ENCODE peak calls at places on chromosomes 3 and 15, in six cellular contexts. One of them, this sample, is unnamed.

GRCh38 chr3:114624047-114624445 is 330.2 kb downstream of the TIGIT start:
- DNase-seq in uterus: peak
- DNase-seq in stomach: no peak
- DNase-seq in breast epithelium: no peak
- DNase-seq in thoracic aorta: peak
- DNase-seq in tibial artery: peak
- DNase-seq in this sample: peak

GRCh38 chr3:21859124-21859781 is 108.2 kb upstream of the ZNF385D start:
- DNase-seq in stomach: no peak
- DNase-seq in breast epithelium: no peak
- DNase-seq in thoracic aorta: no peak
- DNase-seq in uterus: no peak
- DNase-seq in tibial artery: no peak
- DNase-seq in this sample: no peak

GRCh38 chr15:58065011-58065444 is 483 bp downstream of the ALDH1A2 start:
- DNase-seq in uterus: peak
- DNase-seq in thoracic aorta: no peak
- DNase-seq in stomach: no peak
- DNase-seq in breast epithelium: peak
- DNase-seq in tibial artery: no peak
- DNase-seq in this sample: peak

GRCh38 chr15:101442272-101442671 is 47.2 kb downstream of the PCSK6 start:
- DNase-seq in tibial artery: no peak
- DNase-seq in breast epithelium: no peak
- DNase-seq in stomach: peak
- DNase-seq in uterus: no peak
- DNase-seq in thoracic aorta: no peak
- DNase-seq in this sample: no peak

GRCh38 chr15:72074335-72075060 is 43.5 kb downstream of the MYO9A start:
- DNase-seq in breast epithelium: no peak
- DNase-seq in thoracic aorta: no peak
- DNase-seq in uterus: no peak
- DNase-seq in stomach: no peak
- DNase-seq in tibial artery: no peak
- DNase-seq in this sample: no peak

GRCh38 chr15:31824009-31824408 is 206.3 kb upstream of the CHRNA7 start:
- DNase-seq in stomach: no peak
- DNase-seq in thoracic aorta: no peak
- DNase-seq in breast epithelium: no peak
- DNase-seq in tibial artery: peak
- DNase-seq in uterus: no peak
- DNase-seq in this sample: no peak

GRCh38 chr3:156674911-156675743 is 737 bp downstream of the TIPARP start:
- DNase-seq in stomach: peak
- DNase-seq in uterus: peak
- DNase-seq in thoracic aorta: peak
- DNase-seq in tibial artery: peak
- DNase-seq in breast epithelium: peak
- DNase-seq in this sample: peak

GRCh38 chr3:152038491-152038890 is 165.0 kb downstream of the SUCNR1 start:
- DNase-seq in breast epithelium: no peak
- DNase-seq in tibial artery: no peak
- DNase-seq in stomach: no peak
- DNase-seq in thoracic aorta: no peak
- DNase-seq in uterus: no peak
- DNase-seq in this sample: no peak

GRCh38 chr3:78641703-78642102 is 1126.1 kb downstream of the ROBO1 start:
- DNase-seq in tibial artery: no peak
- DNase-seq in uterus: no peak
- DNase-seq in stomach: no peak
- DNase-seq in thoracic aorta: no peak
- DNase-seq in breast epithelium: no peak
- DNase-seq in this sample: no peak

GRCh38 chr15:50247819-50248650 is 17.5 kb downstream of the HDC start:
- DNase-seq in breast epithelium: no peak
- DNase-seq in thoracic aorta: no peak
- DNase-seq in stomach: peak
- DNase-seq in tibial artery: no peak
- DNase-seq in uterus: no peak
- DNase-seq in this sample: no peak

GRCh38 chr3:156483961-156484787 is 70.7 kb downstream of the SSR3 start:
- DNase-seq in tibial artery: no peak
- DNase-seq in uterus: peak
- DNase-seq in stomach: no peak
- DNase-seq in thoracic aorta: no peak
- DNase-seq in breast epithelium: no peak
- DNase-seq in this sample: no peak

GRCh38 chr3:117463276-117463675 is 753.7 kb downstream of the TUSC7 start:
- DNase-seq in breast epithelium: no peak
- DNase-seq in thoracic aorta: no peak
- DNase-seq in tibial artery: no peak
- DNase-seq in uterus: no peak
- DNase-seq in stomach: no peak
- DNase-seq in this sample: no peak

GRCh38 chr15:101614761-101615160 is 37.4 kb downstream of the TM2D3 start:
- DNase-seq in tibial artery: no peak
- DNase-seq in thoracic aorta: no peak
- DNase-seq in stomach: no peak
- DNase-seq in uterus: no peak
- DNase-seq in breast epithelium: no peak
- DNase-seq in this sample: no peak

GRCh38 chr15:78875107-78875914 is 2.6 kb downstream of the MORF4L1 start:
- DNase-seq in uterus: no peak
- DNase-seq in breast epithelium: no peak
- DNase-seq in tibial artery: no peak
- DNase-seq in stomach: no peak
- DNase-seq in thoracic aorta: no peak
- DNase-seq in this sample: no peak

GRCh38 chr3:115512565-115513410 is 110.5 kb upstream of the GAP43 start:
- DNase-seq in stomach: no peak
- DNase-seq in breast epithelium: no peak
- DNase-seq in tibial artery: no peak
- DNase-seq in thoracic aorta: no peak
- DNase-seq in uterus: peak
- DNase-seq in this sample: no peak

GRCh38 chr15:50798684-50799083 is 33.2 kb upstream of the SPPL2A start:
- DNase-seq in stomach: no peak
- DNase-seq in tibial artery: no peak
- DNase-seq in thoracic aorta: no peak
- DNase-seq in breast epithelium: no peak
- DNase-seq in uterus: no peak
- DNase-seq in this sample: no peak

DNA sequence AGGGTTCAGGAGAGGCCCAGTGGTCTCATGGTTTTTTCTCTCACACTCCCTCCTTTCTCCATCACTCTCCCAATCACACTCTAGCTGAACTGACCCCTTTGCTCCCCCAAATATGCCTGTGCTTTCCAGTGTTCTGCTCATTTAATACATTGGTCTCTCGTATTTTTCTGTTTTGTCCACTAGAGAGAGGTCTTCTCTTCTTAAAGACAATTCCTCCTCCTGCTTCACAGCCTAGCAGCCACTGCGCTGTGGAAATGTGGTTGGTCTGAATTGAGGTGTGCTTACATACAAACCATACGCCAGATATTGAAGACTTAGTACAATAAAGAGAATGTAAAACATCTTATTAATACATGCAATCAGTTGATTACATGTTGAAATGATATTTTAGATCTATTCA is 60.6 kb upstream of the XCR1 start:
- DNase-seq in uterus: no peak
- DNase-seq in tibial artery: no peak
- DNase-seq in thoracic aorta: no peak
- DNase-seq in stomach: no peak
- DNase-seq in breast epithelium: no peak
- DNase-seq in this sample: no peak
- TF ChIP-seq CTCF in uterus: no peak
- TF ChIP-seq CTCF in tibial artery: peak
- TF ChIP-seq CTCF in thoracic aorta: no peak
- TF ChIP-seq CTCF in stomach: no peak
- TF ChIP-seq CTCF in breast epithelium: no peak
- TF ChIP-seq CTCF in this sample: peak

GRCh38 chr3:150127011-150127490 is 156.4 kb upstream of the PFN2 start:
- DNase-seq in stomach: no peak
- DNase-seq in uterus: no peak
- DNase-seq in thoracic aorta: no peak
- DNase-seq in breast epithelium: no peak
- DNase-seq in tibial artery: no peak
- DNase-seq in this sample: no peak

GRCh38 chr3:150124142-150124541 is 153.4 kb upstream of the PFN2 start:
- DNase-seq in breast epithelium: no peak
- DNase-seq in tibial artery: no peak
- DNase-seq in thoracic aorta: no peak
- DNase-seq in stomach: no peak
- DNase-seq in uterus: no peak
- DNase-seq in this sample: no peak

GRCh38 chr3:150130404-150131100 is 159.9 kb upstream of the PFN2 start:
- DNase-seq in stomach: no peak
- DNase-seq in thoracic aorta: no peak
- DNase-seq in tibial artery: no peak
- DNase-seq in breast epithelium: no peak
- DNase-seq in uterus: no peak
- DNase-seq in this sample: no peak

GRCh38 chr3:150129181-150129580 is 158.5 kb upstream of the PFN2 start:
- DNase-seq in thoracic aorta: no peak
- DNase-seq in stomach: no peak
- DNase-seq in tibial artery: no peak
- DNase-seq in breast epithelium: no peak
- DNase-seq in uterus: no peak
- DNase-seq in this sample: no peak

GRCh38 chr3:150128126-150128525 is 157.4 kb upstream of the PFN2 start:
- DNase-seq in thoracic aorta: no peak
- DNase-seq in tibial artery: no peak
- DNase-seq in uterus: no peak
- DNase-seq in stomach: no peak
- DNase-seq in breast epithelium: no peak
- DNase-seq in this sample: no peak
- H3K4me3 ChIP-seq in thoracic aorta: no peak
- H3K4me3 ChIP-seq in tibial artery: no peak
- H3K4me3 ChIP-seq in uterus: no peak
- H3K4me3 ChIP-seq in stomach: no peak
- H3K4me3 ChIP-seq in breast epithelium: no peak
- H3K4me3 ChIP-seq in this sample: no peak

GRCh38 chr3:138399766-138400165 is 34.6 kb upstream of the ESYT3 start:
- DNase-seq in thoracic aorta: no peak
- DNase-seq in uterus: no peak
- DNase-seq in tibial artery: peak
- DNase-seq in stomach: no peak
- DNase-seq in breast epithelium: no peak
- DNase-seq in this sample: no peak

GRCh38 chr3:138401834-138402233 is 32.6 kb upstream of the ESYT3 start:
- DNase-seq in tibial artery: no peak
- DNase-seq in thoracic aorta: no peak
- DNase-seq in uterus: no peak
- DNase-seq in stomach: no peak
- DNase-seq in breast epithelium: no peak
- DNase-seq in this sample: no peak

GRCh38 chr3:138397983-138398382 is 36.4 kb upstream of the ESYT3 start:
- DNase-seq in uterus: no peak
- DNase-seq in thoracic aorta: no peak
- DNase-seq in breast epithelium: no peak
- DNase-seq in tibial artery: no peak
- DNase-seq in stomach: no peak
- DNase-seq in this sample: no peak

GRCh38 chr3:138398791-138399575 is 35.4 kb upstream of the ESYT3 start:
- DNase-seq in breast epithelium: no peak
- DNase-seq in uterus: no peak
- DNase-seq in tibial artery: no peak
- DNase-seq in thoracic aorta: no peak
- DNase-seq in stomach: no peak
- DNase-seq in this sample: no peak

DNA sequence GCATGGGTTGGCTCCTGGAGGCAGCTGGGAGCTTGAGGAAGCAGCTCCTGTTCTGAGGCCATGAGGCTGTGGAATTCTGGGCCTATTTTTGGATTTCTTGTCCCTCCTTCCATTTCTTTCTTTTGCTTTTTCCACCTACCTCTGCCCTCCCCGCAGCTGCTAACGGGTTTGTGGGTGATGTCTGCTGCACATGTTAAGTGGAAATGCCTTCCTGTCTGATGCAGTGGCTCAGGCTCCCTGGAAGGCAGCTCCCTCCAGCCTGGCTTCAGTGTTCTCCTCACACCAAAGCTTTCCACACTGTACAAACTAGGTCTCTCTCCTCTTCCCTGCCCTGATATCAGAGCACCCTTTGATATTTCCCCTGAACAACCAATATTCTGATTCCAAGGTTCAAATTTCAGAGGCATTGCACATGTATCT is 33.8 kb upstream of the ESYT3 start:
- DNase-seq in uterus: no peak
- DNase-seq in breast epithelium: no peak
- DNase-seq in stomach: no peak
- DNase-seq in thoracic aorta: no peak
- DNase-seq in tibial artery: peak
- DNase-seq in this sample: no peak
- TF ChIP-seq CTCF in uterus: no peak
- TF ChIP-seq CTCF in breast epithelium: no peak
- TF ChIP-seq CTCF in stomach: no peak
- TF ChIP-seq CTCF in thoracic aorta: no peak
- TF ChIP-seq CTCF in tibial artery: no peak
- TF ChIP-seq CTCF in this sample: no peak

DNA sequence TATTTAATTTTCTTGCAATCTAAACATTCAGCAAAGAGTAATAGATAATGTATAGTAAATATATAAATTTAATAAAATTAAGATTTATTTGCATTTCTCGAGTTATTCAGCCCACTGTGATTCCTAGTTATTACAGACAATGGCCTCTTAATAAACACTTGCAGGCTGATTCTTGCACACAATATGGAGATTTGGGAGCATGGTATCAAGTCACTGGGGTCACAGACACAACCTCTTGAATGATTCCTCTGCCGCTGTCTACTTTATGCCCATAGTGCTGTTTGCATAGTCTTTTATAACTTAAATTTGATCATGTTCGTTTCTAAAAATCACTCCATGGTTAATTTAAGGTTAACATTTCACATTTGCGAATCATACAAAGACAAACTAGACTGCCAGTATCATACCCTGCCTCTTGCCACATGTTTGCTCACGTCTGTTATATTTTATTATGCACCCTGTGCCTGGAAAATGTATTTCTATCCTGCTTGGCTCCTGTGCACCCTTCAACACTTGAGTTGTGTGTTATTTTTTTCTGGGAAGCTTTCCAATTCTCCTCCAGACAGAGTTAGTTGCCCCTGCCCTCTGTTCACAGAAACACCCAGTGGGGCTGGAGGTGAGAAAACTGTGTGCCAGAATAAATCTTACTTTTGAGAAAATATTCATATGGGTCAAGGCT is 206.3 kb upstream of the ROBO1 start:
- DNase-seq in thoracic aorta: no peak
- DNase-seq in tibial artery: no peak
- DNase-seq in breast epithelium: no peak
- DNase-seq in uterus: no peak
- DNase-seq in stomach: no peak
- DNase-seq in this sample: no peak
- H3K4me3 ChIP-seq in thoracic aorta: no peak
- H3K4me3 ChIP-seq in tibial artery: no peak
- H3K4me3 ChIP-seq in breast epithelium: no peak
- H3K4me3 ChIP-seq in uterus: no peak
- H3K4me3 ChIP-seq in stomach: no peak
- H3K4me3 ChIP-seq in this sample: no peak

GRCh38 chr15:64247906-64248541 is 85.2 kb upstream of the PPIB start:
- DNase-seq in tibial artery: no peak
- DNase-seq in breast epithelium: no peak
- DNase-seq in stomach: no peak
- DNase-seq in thoracic aorta: no peak
- DNase-seq in uterus: peak
- DNase-seq in this sample: no peak
- TF ChIP-seq CTCF in tibial artery: no peak
- TF ChIP-seq CTCF in breast epithelium: no peak
- TF ChIP-seq CTCF in stomach: no peak
- TF ChIP-seq CTCF in thoracic aorta: no peak
- TF ChIP-seq CTCF in uterus: no peak
- TF ChIP-seq CTCF in this sample: no peak